ENCODE peak calls at places on chromosomes 5 and 9, in five cellular contexts. R, C, Z, W and P are unnamed samples.

GRCh38 chr5:96151891-96152290 is 190.2 kb upstream of the ELL2 start:
- DNase-seq in W (no peak), Z (no peak), R (no peak), C (no peak), P (no peak)

GRCh38 chr9:93127395-93127911 is 6.6 kb downstream of the NINJ1 start:
- DNase-seq in R (no peak), W (no peak), C (no peak), Z (no peak), P (no peak)

GRCh38 chr9:91795500-91796241 is 154.4 kb downstream of the ROR2 start:
- DNase-seq in Z (no peak), R (no peak), C (no peak), W (no peak), P (no peak)

GRCh38 chr5:158203256-158203655 is 344.3 kb upstream of the CLINT1 start:
- DNase-seq in C (no peak), Z (no peak), R (no peak), W (no peak), P (no peak)

GRCh38 chr9:138082918-138083636 is 205.5 kb downstream of the CACNA1B start:
- DNase-seq in Z (no peak), C (no peak), R (no peak), W (no peak), P (no peak)

GRCh38 chr9:134328341-134328840 is 2.1 kb downstream of the RXRA start:
- DNase-seq in W (no peak), Z (no peak), C (no peak), R (no peak), P (no peak)

GRCh38 chr5:120624021-120624563 is 160.0 kb downstream of the PRR16 start:
- DNase-seq in C (no peak), Z (no peak), R (no peak), W (no peak), P (no peak)

GRCh38 chr9:73118898-73119554 is 32.6 kb upstream of the ANXA1 start:
- DNase-seq in Z (no peak), C (no peak), R (no peak), W (no peak), P (no peak)

GRCh38 chr5:123084730-123085605 is 4.1 kb upstream of the PRDM6 start:
- DNase-seq in W (no peak), C (no peak), Z (no peak), R (no peak), P (no peak)

GRCh38 chr9:27371382-27371781 is 74.4 kb upstream of the EQTN start:
- DNase-seq in Z (no peak), R (no peak), W (peak), C (no peak), P (no peak)

GRCh38 chr5:79236970-79237734 is 1.2 kb downstream of the JMY start:
- DNase-seq in W (peak), R (peak), C (no peak), Z (no peak), P (peak)

GRCh38 chr9:15400281-15400941 is 22.3 kb upstream of the SNAPC3 start:
- DNase-seq in W (no peak), R (no peak), C (no peak), Z (no peak), P (no peak)

GRCh38 chr5:134224905-134225779 is 731 bp downstream of the PPP2CA start:
- DNase-seq in Z (no peak), C (no peak), R (peak), W (peak), P (peak)

GRCh38 chr5:91011029-91011428 is 372.1 kb downstream of the ARRDC3 start:
- DNase-seq in C (no peak), R (no peak), Z (no peak), W (no peak), P (no peak)

GRCh38 chr5:138874241-138874640 is 894 bp downstream of the LRRTM2 start:
- DNase-seq in C (no peak), Z (no peak), W (no peak), R (no peak), P (no peak)

GRCh38 chr5:94691270-94691669 is 72.8 kb downstream of the SLF1 start:
- DNase-seq in W (no peak), C (no peak), Z (no peak), R (no peak), P (no peak)

GRCh38 chr9:106376689-106377088 is 486.3 kb upstream of the ZNF462 start:
- DNase-seq in R (no peak), W (no peak), C (no peak), Z (no peak), P (no peak)

GRCh38 chr5:177362871-177363507 is 5.3 kb downstream of the RGS14 start:
- DNase-seq in Z (no peak), W (peak), C (no peak), R (peak), P (peak)

GRCh38 chr9:10062629-10063395 is 550.0 kb downstream of the PTPRD start:
- DNase-seq in W (no peak), Z (no peak), R (no peak), C (no peak), P (no peak)

GRCh38 chr5:138951091-138951985 is 76.2 kb upstream of the LRRTM2 start:
- DNase-seq in Z (no peak), R (no peak), W (no peak), C (no peak), P (no peak)

GRCh38 chr9:79053613-79054012 is 518.2 kb upstream of the TLE4 start:
- DNase-seq in W (no peak), C (no peak), Z (peak), R (no peak), P (no peak)

GRCh38 chr5:59321631-59322030 is 571.9 kb downstream of the PDE4D start:
- DNase-seq in R (no peak), Z (no peak), C (no peak), W (no peak), P (no peak)

GRCh38 chr5:37839441-37840035 is 303 bp downstream of the GDNF start:
- DNase-seq in R (peak), W (no peak), Z (no peak), C (no peak), P (peak)

GRCh38 chr9:76916231-76916630 is 10.3 kb upstream of the PRUNE2 start:
- DNase-seq in Z (no peak), W (no peak), C (no peak), R (no peak), P (no peak)
- TF ChIP-seq TAF1 in Z (no peak), W (no peak), C (no peak), R (no peak), P (no peak)

DNA sequence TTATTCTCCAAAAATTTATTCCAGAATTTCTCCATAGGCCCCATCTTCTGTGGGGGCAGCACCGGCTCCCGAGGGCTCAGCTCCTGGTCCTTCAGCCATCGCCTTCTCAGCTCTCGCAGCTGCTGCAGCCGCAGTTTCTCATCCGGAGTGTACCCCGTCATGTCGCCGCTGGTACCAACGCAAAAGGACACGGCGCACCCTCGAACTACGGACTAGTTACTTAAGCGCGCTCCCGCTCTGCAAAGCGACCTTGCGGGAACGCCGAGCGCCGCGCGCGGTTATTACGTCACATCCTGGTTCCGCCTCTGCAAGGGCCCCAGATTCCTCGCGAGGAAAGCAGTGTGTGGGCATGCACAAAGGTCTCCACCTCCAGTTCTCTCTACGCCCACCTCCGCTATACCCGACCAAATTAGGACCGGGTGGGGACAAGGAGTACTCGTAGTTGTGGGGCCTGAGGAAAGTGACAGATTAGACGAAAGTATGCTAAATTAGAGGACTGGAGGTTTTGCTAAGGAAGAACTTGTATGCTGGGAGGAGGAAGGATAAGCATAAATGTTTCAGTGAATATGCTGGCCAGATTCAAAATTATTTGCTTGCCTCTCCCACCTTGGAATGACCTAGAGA is at the start of gene NDUFB6:
- DNase-seq in W (peak), Z (peak), R (peak), C (no peak), P (peak)
- TF ChIP-seq POLR2A in W (peak), Z (peak), R (peak), C (peak), P (peak)

GRCh38 chr5:119273391-119273839 is 82.4 kb upstream of the TNFAIP8 start:
- DNase-seq in R (no peak), C (no peak), W (no peak), Z (no peak), P (no peak)

GRCh38 chr5:119274024-119274766 is 81.6 kb upstream of the TNFAIP8 start:
- DNase-seq in Z (no peak), C (no peak), R (no peak), W (no peak), P (no peak)

GRCh38 chr5:119270121-119270565 is 85.7 kb upstream of the TNFAIP8 start:
- DNase-seq in R (no peak), W (no peak), C (no peak), Z (no peak), P (no peak)

GRCh38 chr5:119270955-119271757 is 84.7 kb upstream of the TNFAIP8 start:
- DNase-seq in W (no peak), C (no peak), Z (no peak), R (no peak), P (no peak)

DNA sequence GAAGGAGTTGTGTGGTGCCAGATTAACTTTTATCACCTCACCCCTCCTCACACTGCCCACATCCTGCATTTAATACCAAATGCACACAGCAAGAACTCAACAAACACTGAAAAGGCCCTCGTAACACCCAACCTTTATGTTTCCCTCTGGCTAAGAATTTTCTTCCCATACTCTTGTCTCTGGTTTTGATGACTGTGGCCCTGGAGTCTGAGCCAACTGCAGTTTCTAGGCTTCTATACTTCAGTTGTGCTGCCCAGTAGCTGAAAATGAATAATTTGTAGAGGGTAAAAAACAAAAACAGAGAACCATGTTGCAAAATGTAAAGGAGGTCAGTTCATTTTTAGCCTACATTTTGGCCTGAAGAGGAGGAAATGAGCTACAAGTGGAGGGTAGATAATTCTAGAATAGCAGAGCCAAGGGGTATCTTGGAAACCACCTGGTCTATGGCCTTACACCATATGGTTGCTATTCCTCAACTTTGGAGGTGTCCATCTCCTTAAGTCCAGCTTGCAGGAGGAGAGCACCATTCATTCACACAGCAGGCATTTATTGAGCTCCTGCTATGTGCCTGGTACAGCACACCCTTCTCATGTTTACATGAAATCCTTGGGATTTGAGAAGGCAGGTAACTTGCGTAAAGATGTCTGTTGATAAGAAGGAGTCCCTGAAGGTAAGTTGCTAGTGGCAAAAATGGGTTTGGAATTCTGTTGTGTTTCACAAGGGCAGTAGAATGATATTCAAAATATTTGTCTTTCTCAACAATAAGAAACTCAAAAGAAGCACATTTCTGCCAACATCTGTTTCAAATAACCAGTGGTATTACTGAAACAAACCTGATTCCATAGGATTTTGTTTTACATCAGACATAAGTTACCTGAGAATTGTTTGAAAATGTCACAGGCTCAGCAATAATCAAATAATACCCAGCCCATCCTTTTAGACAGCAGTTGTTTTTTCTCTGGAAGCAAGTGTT is 83.8 kb upstream of the TNFAIP8 start:
- DNase-seq in C (no peak), R (no peak), W (no peak), Z (no peak), P (no peak)
- TF ChIP-seq POLR2AphosphoS5 in C (no peak), R (no peak), W (no peak), Z (no peak), P (no peak)

GRCh38 chr9:17578911-17579793 is at the start of gene SH3GL2:
- DNase-seq in Z (no peak), W (no peak), C (peak), R (peak), P (peak)
- TF ChIP-seq TAF1 in Z (no peak), W (no peak), C (peak), R (no peak), P (no peak)

DNA sequence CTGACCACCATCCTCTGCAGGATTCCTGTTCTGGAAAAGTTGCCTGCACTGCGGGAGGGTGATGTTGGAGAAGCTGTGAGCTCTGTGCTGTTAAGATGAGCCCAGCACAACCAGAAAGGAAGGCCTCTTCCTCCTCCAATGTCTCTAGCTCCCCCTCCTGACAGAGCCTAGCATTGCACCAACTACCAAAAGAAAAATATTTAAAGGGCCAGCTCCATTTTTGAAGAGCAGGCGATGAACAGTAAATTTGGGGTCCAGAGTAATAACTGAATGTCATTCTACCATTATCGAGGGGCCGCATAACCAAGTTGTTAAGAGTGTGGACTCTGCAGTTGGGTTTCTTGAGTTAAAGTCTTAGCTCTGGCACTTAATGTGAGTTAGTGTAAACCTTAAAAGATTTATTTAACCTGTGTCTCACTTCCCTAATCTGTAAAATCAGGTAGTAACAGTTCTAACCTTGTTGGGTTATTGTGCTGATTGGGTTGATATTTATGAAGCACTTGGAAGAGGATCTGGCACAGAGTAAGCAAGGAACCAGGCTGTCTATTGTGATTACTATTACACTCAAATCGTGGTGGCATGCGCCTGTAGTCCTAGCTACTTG is 3.9 kb downstream of the TEX53 start:
- DNase-seq in R (peak), Z (peak), C (peak), W (peak), P (peak)
- TF ChIP-seq POLR2A in R (no peak), Z (peak), C (no peak), W (no peak), P (no peak)

GRCh38 chr9:128191406-128192046 is at the start of gene CIZ1:
- DNase-seq in R (peak), C (no peak), Z (no peak), W (peak), P (peak)
- TF ChIP-seq POLR2AphosphoS5 in R (no peak), C (no peak), Z (peak), W (peak), P (no peak)